ENCODE peak calls at places on chromosomes 5 and 9, in nine cellular contexts. One of them, this sample, is unnamed.

GRCh38 chr5:96664669-96665068 is 2.5 kb downstream of the CAST start:
- DNase-seq in spleen: no peak
- DNase-seq in sigmoid colon: no peak
- DNase-seq in CD4-positive, alpha-beta memory T cell: peak
- DNase-seq in A549: no peak
- DNase-seq in AG04449: no peak
- DNase-seq in kidney epithelial cell: no peak
- DNase-seq in HepG2: peak
- DNase-seq in coronary artery: no peak
- DNase-seq in this sample: no peak

GRCh38 chr9:27569406-27569805 is 3.9 kb downstream of the C9orf72 start:
- DNase-seq in spleen: no peak
- DNase-seq in sigmoid colon: no peak
- DNase-seq in CD4-positive, alpha-beta memory T cell: no peak
- DNase-seq in A549: no peak
- DNase-seq in AG04449: no peak
- DNase-seq in kidney epithelial cell: no peak
- DNase-seq in HepG2: peak
- DNase-seq in coronary artery: no peak
- DNase-seq in this sample: no peak

GRCh38 chr5:126525630-126526245 is 69.3 kb downstream of the ALDH7A1 start:
- DNase-seq in spleen: no peak
- DNase-seq in sigmoid colon: peak
- DNase-seq in CD4-positive, alpha-beta memory T cell: no peak
- DNase-seq in A549: no peak
- DNase-seq in AG04449: no peak
- DNase-seq in kidney epithelial cell: no peak
- DNase-seq in HepG2: peak
- DNase-seq in coronary artery: no peak
- DNase-seq in this sample: no peak

GRCh38 chr9:137592767-137593166 is 2.5 kb upstream of the ZMYND19 start:
- DNase-seq in spleen: no peak
- DNase-seq in sigmoid colon: no peak
- DNase-seq in CD4-positive, alpha-beta memory T cell: no peak
- DNase-seq in A549: no peak
- DNase-seq in AG04449: no peak
- DNase-seq in kidney epithelial cell: no peak
- DNase-seq in HepG2: no peak
- DNase-seq in coronary artery: no peak
- DNase-seq in this sample: no peak

GRCh38 chr9:34994429-34995287 is 5.1 kb downstream of the DNAJB5 start:
- DNase-seq in spleen: no peak
- DNase-seq in sigmoid colon: no peak
- DNase-seq in CD4-positive, alpha-beta memory T cell: no peak
- DNase-seq in A549: peak
- DNase-seq in AG04449: no peak
- DNase-seq in kidney epithelial cell: no peak
- DNase-seq in HepG2: peak
- DNase-seq in coronary artery: peak
- DNase-seq in this sample: no peak

GRCh38 chr5:68862560-68862959 is 231.3 kb upstream of the SLC30A5 start:
- DNase-seq in spleen: no peak
- DNase-seq in sigmoid colon: no peak
- DNase-seq in CD4-positive, alpha-beta memory T cell: no peak
- DNase-seq in A549: no peak
- DNase-seq in AG04449: no peak
- DNase-seq in kidney epithelial cell: no peak
- DNase-seq in HepG2: no peak
- DNase-seq in coronary artery: no peak
- DNase-seq in this sample: no peak

GRCh38 chr9:12863624-12864023 is 88.8 kb downstream of the LURAP1L start:
- DNase-seq in spleen: no peak
- DNase-seq in sigmoid colon: no peak
- DNase-seq in CD4-positive, alpha-beta memory T cell: no peak
- DNase-seq in A549: no peak
- DNase-seq in AG04449: no peak
- DNase-seq in kidney epithelial cell: no peak
- DNase-seq in HepG2: no peak
- DNase-seq in coronary artery: no peak
- DNase-seq in this sample: no peak

GRCh38 chr5:126568206-126568755 is 26.7 kb downstream of the ALDH7A1 start:
- DNase-seq in spleen: no peak
- DNase-seq in sigmoid colon: no peak
- DNase-seq in CD4-positive, alpha-beta memory T cell: no peak
- DNase-seq in A549: no peak
- DNase-seq in AG04449: no peak
- DNase-seq in kidney epithelial cell: no peak
- DNase-seq in HepG2: no peak
- DNase-seq in coronary artery: no peak
- DNase-seq in this sample: no peak

GRCh38 chr5:66161356-66161755 is 17.3 kb downstream of the SREK1 start:
- DNase-seq in spleen: no peak
- DNase-seq in sigmoid colon: no peak
- DNase-seq in CD4-positive, alpha-beta memory T cell: no peak
- DNase-seq in A549: no peak
- DNase-seq in AG04449: no peak
- DNase-seq in kidney epithelial cell: no peak
- DNase-seq in HepG2: no peak
- DNase-seq in coronary artery: no peak
- DNase-seq in this sample: no peak

GRCh38 chr9:16484178-16484577 is 386.3 kb downstream of the BNC2 start:
- DNase-seq in spleen: no peak
- DNase-seq in sigmoid colon: no peak
- DNase-seq in CD4-positive, alpha-beta memory T cell: no peak
- DNase-seq in A549: no peak
- DNase-seq in AG04449: no peak
- DNase-seq in kidney epithelial cell: no peak
- DNase-seq in HepG2: no peak
- DNase-seq in coronary artery: no peak
- DNase-seq in this sample: no peak

GRCh38 chr9:93669116-93669957 is 93.0 kb downstream of the PHF2 start:
- DNase-seq in spleen: peak
- DNase-seq in sigmoid colon: peak
- DNase-seq in CD4-positive, alpha-beta memory T cell: no peak
- DNase-seq in A549: no peak
- DNase-seq in AG04449: no peak
- DNase-seq in kidney epithelial cell: no peak
- DNase-seq in HepG2: no peak
- DNase-seq in coronary artery: peak
- DNase-seq in this sample: no peak

GRCh38 chr9:129525781-129526180 is 95.1 kb downstream of the C9orf50 start:
- DNase-seq in spleen: no peak
- DNase-seq in sigmoid colon: peak
- DNase-seq in CD4-positive, alpha-beta memory T cell: no peak
- DNase-seq in A549: no peak
- DNase-seq in AG04449: no peak
- DNase-seq in kidney epithelial cell: no peak
- DNase-seq in HepG2: no peak
- DNase-seq in coronary artery: no peak
- DNase-seq in this sample: no peak

GRCh38 chr9:85541876-85542275 is 199.9 kb downstream of the AGTPBP1 start:
- DNase-seq in spleen: no peak
- DNase-seq in sigmoid colon: no peak
- DNase-seq in CD4-positive, alpha-beta memory T cell: no peak
- DNase-seq in A549: no peak
- DNase-seq in AG04449: no peak
- DNase-seq in kidney epithelial cell: no peak
- DNase-seq in HepG2: no peak
- DNase-seq in coronary artery: no peak
- DNase-seq in this sample: no peak

GRCh38 chr5:132753135-132753987 is 6.1 kb downstream of the CCNI2 start:
- DNase-seq in spleen: no peak
- DNase-seq in sigmoid colon: peak
- DNase-seq in CD4-positive, alpha-beta memory T cell: no peak
- DNase-seq in A549: no peak
- DNase-seq in AG04449: no peak
- DNase-seq in kidney epithelial cell: no peak
- DNase-seq in HepG2: peak
- DNase-seq in coronary artery: no peak
- DNase-seq in this sample: no peak

GRCh38 chr9:129281506-129282145 is 103.6 kb upstream of the IER5L start:
- DNase-seq in spleen: peak
- DNase-seq in sigmoid colon: peak
- DNase-seq in CD4-positive, alpha-beta memory T cell: no peak
- DNase-seq in A549: no peak
- DNase-seq in AG04449: no peak
- DNase-seq in kidney epithelial cell: no peak
- DNase-seq in HepG2: no peak
- DNase-seq in coronary artery: peak
- DNase-seq in this sample: no peak

GRCh38 chr5:67515020-67515689 is 318.6 kb upstream of the CD180 start:
- DNase-seq in spleen: no peak
- DNase-seq in sigmoid colon: no peak
- DNase-seq in CD4-positive, alpha-beta memory T cell: peak
- DNase-seq in A549: no peak
- DNase-seq in AG04449: no peak
- DNase-seq in kidney epithelial cell: no peak
- DNase-seq in HepG2: no peak
- DNase-seq in coronary artery: no peak
- DNase-seq in this sample: no peak

GRCh38 chr5:14190194-14191164 is 47.3 kb downstream of the TRIO start:
- DNase-seq in spleen: no peak
- DNase-seq in sigmoid colon: no peak
- DNase-seq in CD4-positive, alpha-beta memory T cell: no peak
- DNase-seq in A549: peak
- DNase-seq in AG04449: peak
- DNase-seq in kidney epithelial cell: peak
- DNase-seq in HepG2: no peak
- DNase-seq in coronary artery: peak
- DNase-seq in this sample: peak

GRCh38 chr5:141100243-141100805 is at the start of gene PCDHB3:
- DNase-seq in spleen: no peak
- DNase-seq in sigmoid colon: no peak
- DNase-seq in CD4-positive, alpha-beta memory T cell: no peak
- DNase-seq in A549: no peak
- DNase-seq in AG04449: no peak
- DNase-seq in kidney epithelial cell: no peak
- DNase-seq in HepG2: peak
- DNase-seq in coronary artery: no peak
- DNase-seq in this sample: no peak

GRCh38 chr5:146967646-146968045 is 89.1 kb upstream of the PPP2R2B start:
- DNase-seq in spleen: no peak
- DNase-seq in sigmoid colon: no peak
- DNase-seq in CD4-positive, alpha-beta memory T cell: no peak
- DNase-seq in A549: no peak
- DNase-seq in AG04449: no peak
- DNase-seq in kidney epithelial cell: no peak
- DNase-seq in HepG2: no peak
- DNase-seq in coronary artery: no peak
- DNase-seq in this sample: no peak

GRCh38 chr5:142325677-142326479 is 1.1 kb upstream of the SPRY4 start:
- DNase-seq in spleen: no peak
- DNase-seq in sigmoid colon: peak
- DNase-seq in CD4-positive, alpha-beta memory T cell: peak
- DNase-seq in A549: peak
- DNase-seq in AG04449: no peak
- DNase-seq in kidney epithelial cell: no peak
- DNase-seq in HepG2: peak
- DNase-seq in coronary artery: no peak
- DNase-seq in this sample: no peak
- H3K4me3 ChIP-seq in spleen: peak
- H3K4me3 ChIP-seq in sigmoid colon: peak
- H3K4me3 ChIP-seq in CD4-positive, alpha-beta memory T cell: peak
- H3K4me3 ChIP-seq in A549: peak
- H3K4me3 ChIP-seq in AG04449: peak
- H3K4me3 ChIP-seq in kidney epithelial cell: peak
- H3K4me3 ChIP-seq in HepG2: peak
- H3K4me3 ChIP-seq in coronary artery: peak
- H3K4me3 ChIP-seq in this sample: peak

GRCh38 chr9:110125207-110125751 is 82.7 kb downstream of the C9orf152 start:
- DNase-seq in spleen: peak
- DNase-seq in sigmoid colon: peak
- DNase-seq in CD4-positive, alpha-beta memory T cell: no peak
- DNase-seq in A549: peak
- DNase-seq in AG04449: peak
- DNase-seq in kidney epithelial cell: peak
- DNase-seq in HepG2: peak
- DNase-seq in coronary artery: peak
- DNase-seq in this sample: peak
- H3K4me3 ChIP-seq in spleen: no peak
- H3K4me3 ChIP-seq in sigmoid colon: peak
- H3K4me3 ChIP-seq in CD4-positive, alpha-beta memory T cell: no peak
- H3K4me3 ChIP-seq in A549: peak
- H3K4me3 ChIP-seq in AG04449: no peak
- H3K4me3 ChIP-seq in kidney epithelial cell: no peak
- H3K4me3 ChIP-seq in HepG2: peak
- H3K4me3 ChIP-seq in coronary artery: peak
- H3K4me3 ChIP-seq in this sample: peak

GRCh38 chr5:32565143-32565542 is 20.2 kb upstream of the SUB1 start:
- DNase-seq in spleen: no peak
- DNase-seq in sigmoid colon: no peak
- DNase-seq in CD4-positive, alpha-beta memory T cell: no peak
- DNase-seq in A549: no peak
- DNase-seq in AG04449: no peak
- DNase-seq in kidney epithelial cell: no peak
- DNase-seq in HepG2: no peak
- DNase-seq in coronary artery: no peak
- DNase-seq in this sample: no peak

GRCh38 chr5:32572778-32573480 is 12.4 kb upstream of the SUB1 start:
- DNase-seq in spleen: no peak
- DNase-seq in sigmoid colon: no peak
- DNase-seq in CD4-positive, alpha-beta memory T cell: no peak
- DNase-seq in A549: no peak
- DNase-seq in AG04449: no peak
- DNase-seq in kidney epithelial cell: no peak
- DNase-seq in HepG2: no peak
- DNase-seq in coronary artery: no peak
- DNase-seq in this sample: no peak

GRCh38 chr5:32566319-32567111 is 18.8 kb upstream of the SUB1 start:
- DNase-seq in spleen: no peak
- DNase-seq in sigmoid colon: no peak
- DNase-seq in CD4-positive, alpha-beta memory T cell: no peak
- DNase-seq in A549: no peak
- DNase-seq in AG04449: no peak
- DNase-seq in kidney epithelial cell: no peak
- DNase-seq in HepG2: peak
- DNase-seq in coronary artery: no peak
- DNase-seq in this sample: no peak

GRCh38 chr5:32574540-32575175 is 10.7 kb upstream of the SUB1 start:
- DNase-seq in spleen: no peak
- DNase-seq in sigmoid colon: no peak
- DNase-seq in CD4-positive, alpha-beta memory T cell: no peak
- DNase-seq in A549: no peak
- DNase-seq in AG04449: no peak
- DNase-seq in kidney epithelial cell: no peak
- DNase-seq in HepG2: peak
- DNase-seq in coronary artery: no peak
- DNase-seq in this sample: no peak

GRCh38 chr5:32571128-32571527 is 14.2 kb upstream of the SUB1 start:
- DNase-seq in spleen: no peak
- DNase-seq in sigmoid colon: no peak
- DNase-seq in CD4-positive, alpha-beta memory T cell: no peak
- DNase-seq in A549: no peak
- DNase-seq in AG04449: no peak
- DNase-seq in kidney epithelial cell: no peak
- DNase-seq in HepG2: no peak
- DNase-seq in coronary artery: no peak
- DNase-seq in this sample: no peak
- H3K4me3 ChIP-seq in spleen: no peak
- H3K4me3 ChIP-seq in sigmoid colon: no peak
- H3K4me3 ChIP-seq in CD4-positive, alpha-beta memory T cell: no peak
- H3K4me3 ChIP-seq in A549: no peak
- H3K4me3 ChIP-seq in AG04449: no peak
- H3K4me3 ChIP-seq in kidney epithelial cell: no peak
- H3K4me3 ChIP-seq in HepG2: no peak
- H3K4me3 ChIP-seq in coronary artery: no peak
- H3K4me3 ChIP-seq in this sample: no peak

GRCh38 chr5:78508231-78508765 is 140.3 kb downstream of the LHFPL2 start:
- DNase-seq in spleen: no peak
- DNase-seq in sigmoid colon: no peak
- DNase-seq in CD4-positive, alpha-beta memory T cell: no peak
- DNase-seq in A549: no peak
- DNase-seq in AG04449: no peak
- DNase-seq in kidney epithelial cell: no peak
- DNase-seq in HepG2: peak
- DNase-seq in coronary artery: no peak
- DNase-seq in this sample: no peak
- H3K4me3 ChIP-seq in spleen: no peak
- H3K4me3 ChIP-seq in sigmoid colon: no peak
- H3K4me3 ChIP-seq in CD4-positive, alpha-beta memory T cell: no peak
- H3K4me3 ChIP-seq in A549: no peak
- H3K4me3 ChIP-seq in AG04449: no peak
- H3K4me3 ChIP-seq in kidney epithelial cell: no peak
- H3K4me3 ChIP-seq in HepG2: no peak
- H3K4me3 ChIP-seq in coronary artery: peak
- H3K4me3 ChIP-seq in this sample: no peak